ENCODE peak calls at places on chromosomes 6 and 20, in nine cellular contexts. B is A549; A is H54; R is GM10248; S is fibroblast of villous mesenchyme; P is stimulated activated naive B cell treated with anti-CD40 and anti-IgM and Interleukin-4, amounts not matched to agents 10 μg/mL and 1 μg/mL and 100 μg/mL, for 72 hours; I is stimulated activated CD8-positive, alpha-beta memory T cell treated with anti-CD3 and anti-CD28 coated beads, Interleukin-4, amount 100 ng/mL, for 48 hours; W is activated naive CD4-positive, alpha-beta T cell; E is lower lobe of right lung. Z is an unnamed sample.

GRCh38 chr6:11795403-11795802 is 16.8 kb upstream of the ADTRP start:
- DNase-seq in E (no peak), A (no peak), W (no peak), B (no peak), I (no peak), R (no peak), P (no peak), S (peak), Z (no peak)

GRCh38 chr6:119040636-119041035 is 37.8 kb downstream of the FAM184A start:
- DNase-seq in B (no peak), W (no peak), R (no peak), E (no peak), A (no peak), P (no peak), I (no peak), S (no peak), Z (no peak)

GRCh38 chr6:166381381-166381732 is 1.4 kb downstream of the MPC1 start:
- DNase-seq in A (no peak), R (no peak), P (no peak), B (no peak), I (no peak), W (no peak), E (no peak), S (no peak), Z (no peak)

GRCh38 chr6:40176117-40176516 is 241.9 kb upstream of the MOCS1 start:
- DNase-seq in S (no peak), A (no peak), E (no peak), B (no peak), I (no peak), R (no peak), P (no peak), W (no peak), Z (no peak)

GRCh38 chr6:26215200-26216014 is 128.2 kb downstream of the HFE start:
- DNase-seq in B (no peak), E (no peak), P (no peak), W (no peak), I (no peak), R (no peak), A (no peak), S (peak), Z (no peak)

GRCh38 chr6:140438346-140438735 is 1063.9 kb upstream of the CITED2 start:
- DNase-seq in P (no peak), S (no peak), R (no peak), E (no peak), B (no peak), W (no peak), I (no peak), A (no peak), Z (no peak)

GRCh38 chr20:50585214-50585613 is 75.0 kb downstream of the PTPN1 start:
- DNase-seq in R (no peak), W (no peak), I (no peak), E (peak), S (no peak), B (no peak), A (no peak), P (no peak), Z (no peak)

GRCh38 chr20:44050925-44051660 is 135.9 kb downstream of the JPH2 start:
- DNase-seq in P (no peak), B (no peak), A (no peak), S (no peak), R (no peak), W (no peak), I (no peak), E (no peak), Z (no peak)

GRCh38 chr6:52517502-52518278 is 59.2 kb downstream of the TRAM2 start:
- DNase-seq in E (no peak), W (no peak), P (no peak), S (peak), R (peak), A (peak), I (peak), B (peak), Z (peak)

GRCh38 chr6:3664641-3665041 is 86.9 kb downstream of the PXDC1 start:
- DNase-seq in W (no peak), B (no peak), E (no peak), A (no peak), P (no peak), R (no peak), S (peak), I (no peak), Z (no peak)

GRCh38 chr6:4280721-4281120 is 145.3 kb upstream of the ECI2 start:
- DNase-seq in I (no peak), R (no peak), E (no peak), W (no peak), P (no peak), A (peak), B (peak), S (peak), Z (no peak)